ENCODE peak calls at places on chromosomes 11 and 22, in four cellular contexts. L, N, U and R are unnamed samples.

GRCh38 chr11:61904539-61905048 is 12.8 kb downstream of the RAB3IL1 start:
- DNase-seq in L (peak; percentile 41), N (peak; percentile 90), U (peak; percentile 72), R (no peak)

GRCh38 chr11:67665537-67666302 is 8.7 kb downstream of the ALDH3B2 start:
- DNase-seq in L (peak; percentile 53), N (no peak), U (no peak), R (no peak)

GRCh38 chr22:39631857-39632256 is 61.3 kb downstream of the CACNA1I start:
- DNase-seq in L (no peak), N (no peak), U (no peak), R (no peak)

GRCh38 chr11:12885717-12886226 is 123.3 kb upstream of the RASSF10 start:
- DNase-seq in L (no peak), N (no peak), U (no peak), R (no peak)

GRCh38 chr22:35534091-35534490 is 6.5 kb upstream of the RASD2 start:
- DNase-seq in L (no peak), N (no peak), U (no peak), R (no peak)

GRCh38 chr11:11701070-11701469 is 79.3 kb upstream of the GALNT18 start:
- DNase-seq in L (no peak), N (no peak), U (no peak), R (peak; percentile 13)

GRCh38 chr22:42946551-42947198 is 68.3 kb downstream of the PACSIN2 start:
- DNase-seq in L (no peak), N (no peak), U (no peak), R (no peak)

GRCh38 chr11:115098037-115098436 is 406.2 kb downstream of the CADM1 start:
- DNase-seq in L (no peak), N (no peak), U (no peak), R (no peak)

GRCh38 chr11:31800398-31801265 is 10.5 kb downstream of the PAX6 start:
- DNase-seq in L (no peak), N (no peak), U (no peak), R (no peak)

GRCh38 chr11:102111787-102112653 is 1.8 kb downstream of the YAP1 start:
- DNase-seq in L (no peak), N (no peak), U (peak; percentile 97), R (peak; percentile 63)

GRCh38 chr11:16184588-16184987 is 171.8 kb downstream of the SOX6 start:
- DNase-seq in L (no peak), N (no peak), U (peak; percentile 94), R (peak; percentile 86)

GRCh38 chr11:73570415-73571114 is 27.3 kb downstream of the FAM168A start:
- DNase-seq in L (no peak), N (no peak), U (no peak), R (no peak)

GRCh38 chr11:19970944-19971343 is 189.3 kb downstream of the DBX1 start:
- DNase-seq in L (no peak), N (no peak), U (no peak), R (no peak)

GRCh38 chr11:119780264-119780953 is 51.4 kb upstream of the NECTIN1 start:
- DNase-seq in L (no peak), N (no peak), U (no peak), R (no peak)

GRCh38 chr11:119783466-119784400 is 54.7 kb upstream of the NECTIN1 start:
- DNase-seq in L (no peak), N (no peak), U (no peak), R (no peak)

GRCh38 chr11:119785131-119785530 is 56.1 kb upstream of the NECTIN1 start:
- DNase-seq in L (no peak), N (no peak), U (no peak), R (no peak)

GRCh38 chr11:119782021-119782420 is 53.0 kb upstream of the NECTIN1 start:
- DNase-seq in L (no peak), N (no peak), U (no peak), R (no peak)

GRCh38 chr11:119782673-119783072 is 53.7 kb upstream of the NECTIN1 start:
- DNase-seq in L (no peak), N (no peak), U (no peak), R (no peak)
- TF ChIP-seq RFX5 in L (no peak), N (no peak), U (no peak), R (no peak)

DNA sequence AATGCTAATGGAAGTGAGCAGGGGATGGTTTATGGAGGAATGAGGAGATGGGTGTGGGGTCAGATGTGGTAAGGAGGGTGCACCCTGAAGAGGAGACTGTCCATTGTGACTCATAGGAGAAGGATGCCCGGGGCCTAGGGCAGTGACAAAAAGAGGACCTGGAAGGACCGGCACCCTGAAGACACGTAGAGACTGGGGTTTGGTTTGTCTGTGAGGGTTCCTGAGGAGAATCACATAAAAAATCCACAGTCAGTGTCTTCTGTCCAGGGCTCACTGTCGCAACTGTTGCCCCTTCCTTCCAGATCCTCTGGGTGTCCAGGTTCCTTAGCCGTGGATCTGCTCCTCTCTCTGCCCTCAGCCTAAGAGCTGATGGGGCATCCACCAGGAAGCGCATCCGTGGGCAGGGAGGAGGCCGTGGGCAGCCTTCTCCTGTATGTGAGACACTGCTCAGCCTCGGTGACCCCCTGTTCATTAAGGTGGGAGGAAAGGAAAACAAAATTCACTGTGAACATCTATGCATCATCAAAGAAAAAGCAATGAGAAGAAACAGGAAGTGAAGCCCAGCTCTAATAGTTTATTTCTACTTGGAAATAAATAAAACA is 110.7 kb downstream of the VPREB1 start:
- DNase-seq in L (no peak), N (no peak), U (no peak), R (no peak)
- TF ChIP-seq JUN in L (no peak), N (no peak), U (no peak), R (no peak)

DNA sequence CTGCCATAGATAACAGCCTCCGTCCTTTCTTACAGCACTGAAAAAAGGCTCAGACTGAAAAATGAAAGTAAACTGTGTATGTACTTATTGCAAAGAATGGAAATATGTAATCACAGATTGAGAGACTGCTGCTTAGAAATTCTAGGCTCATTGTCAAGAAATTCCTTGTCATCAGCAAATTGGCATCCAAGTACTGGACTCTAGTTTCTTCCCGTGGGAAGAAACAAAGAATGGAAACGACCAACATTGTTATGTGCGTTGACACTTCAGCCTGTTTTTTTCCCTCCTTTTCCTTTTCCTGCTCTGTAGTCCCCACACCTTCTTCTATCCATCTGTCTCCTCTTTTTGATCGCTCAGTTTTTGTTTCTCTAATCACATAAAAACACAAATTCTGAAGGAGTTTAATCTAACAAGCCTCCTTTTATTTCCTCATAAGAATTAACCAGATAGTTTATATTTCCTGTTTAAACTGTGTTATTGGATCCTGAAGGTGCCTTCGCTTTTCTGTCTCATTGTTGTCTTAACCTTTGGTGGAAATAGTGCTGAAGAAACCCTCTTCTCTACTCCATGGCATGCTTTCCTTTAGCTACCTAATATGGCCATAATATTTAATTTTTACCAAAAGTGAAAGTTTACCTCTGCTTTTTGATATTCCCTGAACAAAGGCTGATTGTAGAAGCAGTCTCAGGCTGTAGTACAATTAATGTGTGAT is 20.0 kb upstream of the CASP12 start:
- DNase-seq in L (no peak), N (no peak), U (no peak), R (no peak)
- TF ChIP-seq RFX5 in L (no peak), N (no peak), U (no peak), R (no peak)

GRCh38 chr11:837990-838307 is 4.4 kb downstream of the POLR2L start:
- DNase-seq in L (no peak), N (no peak), U (no peak), R (no peak)

GRCh38 chr11:841981-842369 is 354 bp downstream of the POLR2L start:
- DNase-seq in L (no peak), N (no peak), U (no peak), R (no peak)

GRCh38 chr11:839280-839623 is 3.1 kb downstream of the POLR2L start:
- DNase-seq in L (no peak), N (no peak), U (no peak), R (no peak)

GRCh38 chr11:838441-839279 is 3.7 kb downstream of the POLR2L start:
- DNase-seq in L (no peak), N (no peak), U (peak; percentile 82), R (peak; percentile 56)

GRCh38 chr11:839875-840617 is 2.3 kb downstream of the POLR2L start:
- DNase-seq in L (no peak), N (no peak), U (no peak), R (no peak)
- TF ChIP-seq JUN in L (no peak), N (no peak), U (no peak), R (peak; percentile 5)

DNA sequence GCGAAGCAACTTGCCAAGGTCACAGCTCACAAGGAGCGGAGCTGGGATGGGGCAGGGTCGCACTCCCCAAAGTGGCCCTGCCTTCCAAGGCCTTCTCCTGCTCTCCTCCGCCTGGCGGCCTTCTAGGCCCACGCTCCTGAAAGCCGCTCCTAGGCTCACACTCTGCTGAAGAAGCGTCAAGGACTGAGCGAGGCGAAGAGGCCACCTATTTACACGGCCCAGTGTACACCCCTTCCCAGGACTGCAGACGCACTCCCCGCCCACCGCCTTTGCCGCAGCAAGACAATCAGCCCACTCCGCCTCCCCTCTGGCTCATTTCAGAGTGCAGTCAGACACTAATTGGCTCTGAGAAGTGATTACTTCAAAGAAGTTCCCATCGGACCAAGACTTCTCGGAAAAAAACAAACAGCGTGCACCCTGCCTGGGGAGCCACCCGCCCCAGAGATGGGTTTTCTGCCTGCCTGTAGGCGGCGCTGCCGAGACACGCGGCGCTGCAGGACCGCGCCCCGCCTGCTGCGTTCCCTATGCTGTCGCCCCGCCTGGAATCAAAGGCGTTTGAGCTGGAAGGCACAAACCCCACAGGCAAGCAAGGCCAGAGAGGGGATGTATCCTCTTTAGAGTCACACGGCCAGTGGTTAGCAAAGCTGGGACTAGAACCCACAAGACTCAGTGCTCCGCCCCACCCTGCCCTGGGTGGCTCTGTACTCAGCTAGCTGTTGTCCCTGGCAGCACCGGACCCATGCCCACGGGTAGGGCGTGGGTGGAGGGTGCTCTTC is 414.8 kb downstream of the BUD13 start:
- DNase-seq in L (peak; percentile 84), N (peak; percentile 88), U (no peak), R (peak; percentile 26)
- TF ChIP-seq RFX5 in L (no peak), N (no peak), U (no peak), R (no peak)

DNA sequence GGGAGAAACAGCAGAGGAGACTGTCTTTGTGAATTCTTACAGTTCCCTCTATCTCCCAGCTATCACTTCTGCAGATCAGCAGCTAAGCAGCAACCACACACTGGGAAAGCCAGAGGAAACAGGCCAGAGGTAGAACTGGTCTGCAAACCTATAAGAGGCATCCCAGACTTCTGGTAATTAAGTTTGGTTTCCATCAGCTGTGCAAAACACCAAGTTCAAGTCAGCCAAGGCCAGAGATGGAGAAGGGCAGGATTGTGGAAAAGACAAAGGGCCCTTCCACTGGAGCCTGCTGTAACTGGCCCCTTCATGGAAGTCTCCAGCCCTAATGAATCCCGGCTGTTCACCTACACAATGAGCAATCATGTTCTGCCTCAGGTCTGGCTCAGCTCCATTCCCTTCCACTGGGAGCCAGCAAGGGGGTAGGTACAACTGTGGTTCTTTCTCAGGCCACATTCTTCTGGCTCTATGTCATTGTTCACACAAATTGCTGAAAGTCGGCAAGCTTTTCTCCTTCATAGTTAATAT is 4.6 kb upstream of the PAMR1 start:
- DNase-seq in L (no peak), N (no peak), U (no peak), R (no peak)
- TF ChIP-seq JUN in L (no peak), N (no peak), U (no peak), R (no peak)

GRCh38 chr22:31282748-31283468 is 9.4 kb downstream of the PIK3IP1 start:
- DNase-seq in L (no peak), N (no peak), U (no peak), R (no peak)
- TF ChIP-seq RFX5 in L (no peak), N (no peak), U (no peak), R (no peak)

GRCh38 chr11:44003736-44004451 is 43.9 kb upstream of the ACCSL start:
- DNase-seq in L (no peak), N (peak; percentile 43), U (no peak), R (no peak)
- TF ChIP-seq JUN in L (no peak), N (no peak), U (no peak), R (no peak)